ENCODE peak calls at places on chromosomes 2 and 18, in five cellular contexts. B is T follicular helper cell; M is activated CD4-positive, alpha-beta T cell treated with anti-CD3 and anti-CD28 coated beads, Interleukin-2, amount 50 U/mL, for 48 hours; K is activated T-helper 1 cell treated with anti-CD3 and anti-CD28 coated beads, Interleukin-2, amount 50 U/mL, for 16 hours; N is HT1080. L is an unnamed sample.

GRCh38 chr2:202588647-202589581 is 45.9 kb upstream of the FAM117B start:
- DNase-seq in B (peak), M (peak), K (peak), N (peak), L (peak)

GRCh38 chr2:184923751-184924150 is 325.4 kb downstream of the ZNF804A start:
- DNase-seq in B (no peak), M (no peak), K (no peak), N (peak), L (no peak)

GRCh38 chr2:226793615-226794014 is 6.0 kb downstream of the IRS1 start:
- DNase-seq in B (no peak), M (no peak), K (no peak), N (no peak), L (no peak)

GRCh38 chr2:6754412-6754811 is 111.3 kb downstream of the CMPK2 start:
- DNase-seq in B (no peak), M (no peak), K (no peak), N (no peak), L (no peak)

GRCh38 chr18:56869189-56869777 is 218.1 kb downstream of the WDR7 start:
- DNase-seq in B (no peak), M (no peak), K (no peak), N (peak), L (no peak)

GRCh38 chr2:97774425-97774824 is 61.0 kb downstream of the ZAP70 start:
- DNase-seq in B (no peak), M (no peak), K (no peak), N (peak), L (no peak)

GRCh38 chr18:29181151-29181901 is 1004.4 kb upstream of the CDH2 start:
- DNase-seq in B (no peak), M (no peak), K (no peak), N (peak), L (no peak)

GRCh38 chr18:60549338-60549960 is 176.9 kb upstream of the MC4R start:
- DNase-seq in B (no peak), M (no peak), K (no peak), N (peak), L (no peak)

GRCh38 chr2:55891671-55892071 is 31.9 kb downstream of the EFEMP1 start:
- DNase-seq in B (no peak), M (no peak), K (no peak), N (no peak), L (no peak)

GRCh38 chr2:56295666-56296065 is 111.9 kb downstream of the CCDC85A start:
- DNase-seq in B (no peak), M (no peak), K (no peak), N (no peak), L (no peak)

GRCh38 chr2:191061381-191061982 is 47.5 kb upstream of the STAT1 start:
- DNase-seq in B (peak), M (no peak), K (no peak), N (no peak), L (no peak)

GRCh38 chr2:35973132-35973736 is 382.3 kb upstream of the CRIM1 start:
- DNase-seq in B (no peak), M (no peak), K (no peak), N (peak), L (peak)

GRCh38 chr18:10588975-10589374 is 63.1 kb downstream of the NAPG start:
- DNase-seq in B (no peak), M (no peak), K (no peak), N (no peak), L (no peak)

GRCh38 chr18:28858248-28858647 is 681.3 kb upstream of the CDH2 start:
- DNase-seq in B (no peak), M (no peak), K (no peak), N (no peak), L (no peak)

GRCh38 chr2:73033142-73033765 is 38.3 kb downstream of the SFXN5 start:
- DNase-seq in B (no peak), M (no peak), K (no peak), N (no peak), L (no peak)

GRCh38 chr2:145807978-145808377 is 1288.1 kb upstream of the ZEB2 start:
- DNase-seq in B (no peak), M (no peak), K (no peak), N (peak), L (no peak)

GRCh38 chr2:128606837-128607236 is 288.2 kb upstream of the HS6ST1 start:
- DNase-seq in B (no peak), M (no peak), K (no peak), N (no peak), L (no peak)

GRCh38 chr2:30631051-30631671 is 176.1 kb downstream of the CAPN13 start:
- DNase-seq in B (no peak), M (no peak), K (no peak), N (peak), L (no peak)

GRCh38 chr2:206981739-206982336 is 42.5 kb downstream of the CPO start:
- DNase-seq in B (peak), M (peak), K (no peak), N (peak), L (peak)

GRCh38 chr18:78518805-78519204 is 460.8 kb upstream of the SALL3 start:
- DNase-seq in B (no peak), M (no peak), K (no peak), N (no peak), L (no peak)

GRCh38 chr2:208265371-208265806 is 666 bp upstream of the PIKFYVE start:
- DNase-seq in B (peak), M (peak), K (no peak), N (peak), L (no peak)

GRCh38 chr18:3906072-3906471 is 456.1 kb downstream of the TGIF1 start:
- DNase-seq in B (no peak), M (no peak), K (no peak), N (no peak), L (no peak)

GRCh38 chr2:54565551-54565950 is 109.4 kb downstream of the SPTBN1 start:
- DNase-seq in B (no peak), M (no peak), K (no peak), N (no peak), L (no peak)

GRCh38 chr2:113118263-113118657 is 9.1 kb upstream of the IL1RN start:
- DNase-seq in B (no peak), M (no peak), K (no peak), N (no peak), L (no peak)

GRCh38 chr2:623384-623922 is 53.8 kb downstream of the TMEM18 start:
- DNase-seq in B (no peak), M (no peak), K (no peak), N (no peak), L (no peak)

GRCh38 chr18:23058746-23059440 is 76.4 kb upstream of the CABLES1 start:
- DNase-seq in B (no peak), M (no peak), K (no peak), N (no peak), L (no peak)

GRCh38 chr2:64640153-64641044 is 13.3 kb downstream of the SERTAD2 start:
- DNase-seq in B (no peak), M (no peak), K (no peak), N (no peak), L (no peak)

GRCh38 chr2:79993144-79993543 is 311.4 kb downstream of the LRRTM1 start:
- DNase-seq in B (no peak), M (no peak), K (no peak), N (no peak), L (no peak)

GRCh38 chr2:96977631-96978195 is 8.7 kb downstream of the FAM178B start:
- DNase-seq in B (no peak), M (no peak), K (no peak), N (peak), L (no peak)

GRCh38 chr2:147632193-147632592 is 212.6 kb upstream of the ACVR2A start:
- DNase-seq in B (no peak), M (no peak), K (no peak), N (peak), L (no peak)

GRCh38 chr18:45353530-45353929 is 261.7 kb upstream of the SLC14A2 start:
- DNase-seq in B (no peak), M (no peak), K (no peak), N (peak), L (no peak)

GRCh38 chr18:42274488-42275137 is 319.6 kb downstream of the PIK3C3 start:
- DNase-seq in B (no peak), M (no peak), K (no peak), N (peak), L (no peak)

GRCh38 chr2:149329470-149330126 is 789 bp upstream of the LYPD6 start:
- DNase-seq in B (no peak), M (no peak), K (no peak), N (peak), L (no peak)

GRCh38 chr2:224479826-224480225 is 77.9 kb upstream of the FAM124B start:
- DNase-seq in B (no peak), M (no peak), K (no peak), N (no peak), L (no peak)

GRCh38 chr2:188269004-188269403 is 22.7 kb upstream of the GULP1 start:
- DNase-seq in B (no peak), M (no peak), K (no peak), N (no peak), L (no peak)

L was measured in iPS DF 19.7.